ENCODE peak calls at places on chromosomes 3 and 15, in five cellular contexts. A is GM23338, J is T-helper 9 cell, W is GM19239, T is substantia nigra. L is an unnamed sample.
A peak's percentile ranks its signal among the peaks of the same experiment; 100 is the strongest.

GRCh38 chr15:85485956-85486567 is 105.7 kb downstream of the AKAP13 start:
- DNase-seq in T (peak; percentile 17), A (peak; percentile 82), W (peak; percentile 48), J (peak; percentile 35), L (no peak)

GRCh38 chr3:172461530-172462138 is 13.4 kb upstream of the GHSR start:
- DNase-seq in J (no peak), A (peak; percentile 71), T (no peak), W (peak; percentile 40), L (no peak)

GRCh38 chr15:67092726-67093125 is 27.3 kb downstream of the SMAD3 start:
- DNase-seq in T (no peak), A (no peak), W (no peak), J (no peak), L (no peak)

GRCh38 chr15:58924326-58924725 is 9.2 kb downstream of the SLTM start:
- DNase-seq in W (no peak), A (no peak), T (no peak), J (no peak), L (no peak)

GRCh38 chr3:86993704-86994103 is 2.8 kb upstream of the VGLL3 start:
- DNase-seq in W (no peak), T (no peak), A (no peak), J (no peak), L (no peak)

GRCh38 chr15:88202231-88202630 is 54.3 kb downstream of the NTRK3 start:
- DNase-seq in T (peak; percentile 33), J (no peak), A (no peak), W (no peak), L (no peak)

GRCh38 chr3:158918451-158918850 is 116.6 kb downstream of the MFSD1 start:
- DNase-seq in T (no peak), W (no peak), A (no peak), J (no peak), L (no peak)

GRCh38 chr15:90037961-90038633 is 37.0 kb downstream of the ZNF710 start:
- DNase-seq in A (no peak), J (no peak), T (no peak), W (peak; percentile 59), L (peak; percentile 55)

GRCh38 chr15:98126326-98127090 is 166.0 kb downstream of the ARRDC4 start:
- DNase-seq in W (no peak), A (no peak), T (no peak), J (no peak), L (no peak)

GRCh38 chr3:103976931-103977339 is 1389.8 kb upstream of the ALCAM start:
- DNase-seq in T (no peak), W (no peak), J (no peak), A (no peak), L (no peak)

GRCh38 chr3:108473711-108474110 is 36.7 kb downstream of the MYH15 start:
- DNase-seq in W (no peak), A (peak; percentile 40), T (no peak), J (no peak), L (no peak)

GRCh38 chr3:195750797-195751520 is 30.2 kb downstream of the MUC20 start:
- DNase-seq in J (no peak), W (no peak), A (no peak), T (no peak), L (peak; percentile 89)

GRCh38 chr3:165725296-165725695 is 111.9 kb downstream of the BCHE start:
- DNase-seq in A (no peak), W (no peak), T (no peak), J (no peak), L (no peak)

GRCh38 chr3:30688776-30689175 is 82.4 kb downstream of the TGFBR2 start:
- DNase-seq in W (no peak), J (no peak), T (no peak), A (no peak), L (no peak)

GRCh38 chr3:62122819-62123218 is 250.5 kb downstream of the FEZF2 start:
- DNase-seq in T (no peak), W (no peak), A (no peak), J (no peak), L (no peak)

GRCh38 chr3:196080997-196081833 is 675 bp downstream of the TFRC start:
- DNase-seq in J (peak; percentile 29), A (peak; percentile 69), T (peak; percentile 52), W (peak; percentile 32), L (no peak)

GRCh38 chr15:49692514-49693090 is 71.8 kb downstream of the DTWD1 start:
- DNase-seq in J (no peak), T (no peak), W (no peak), A (no peak), L (no peak)

GRCh38 chr3:54533856-54534255 is 394.0 kb downstream of the LRTM1 start:
- DNase-seq in J (no peak), W (no peak), T (no peak), A (peak; percentile 37), L (no peak)

GRCh38 chr3:147393261-147393964 is 12.9 kb downstream of the ZIC4 start:
- DNase-seq in W (no peak), T (peak; percentile 68), J (no peak), A (peak; percentile 94), L (peak; percentile 94)

GRCh38 chr3:61530355-61530754 is 31.0 kb upstream of the PTPRG start:
- DNase-seq in A (peak; percentile 85), J (no peak), T (no peak), W (no peak), L (no peak)

GRCh38 chr3:45105855-45106655 is 40.1 kb downstream of the CDCP1 start:
- DNase-seq in W (no peak), A (no peak), T (no peak), J (peak; percentile 54), L (no peak)

GRCh38 chr3:113008117-113008516 is 17.3 kb downstream of the GTPBP8 start:
- DNase-seq in T (no peak), W (no peak), A (no peak), J (no peak), L (no peak)

GRCh38 chr15:26359855-26360254 is 413.0 kb downstream of the GABRB3 start:
- DNase-seq in W (no peak), A (no peak), T (no peak), J (no peak), L (no peak)

GRCh38 chr15:70535071-70535954 is 228.0 kb downstream of the UACA start:
- DNase-seq in J (peak; percentile 42), A (no peak), W (peak; percentile 24), T (no peak), L (no peak)

GRCh38 chr3:46184469-46184868 is 23.6 kb downstream of the CCR1 start:
- DNase-seq in A (no peak), T (no peak), J (no peak), W (no peak), L (no peak)

GRCh38 chr3:137767146-137768020 is 3.3 kb downstream of the SOX14 start:
- DNase-seq in T (no peak), W (no peak), A (peak; percentile 94), J (no peak), L (peak; percentile 51)

GRCh38 chr15:37031198-37031597 is 69.2 kb downstream of the MEIS2 start:
- DNase-seq in T (no peak), W (no peak), J (no peak), A (no peak), L (no peak)

GRCh38 chr3:122758877-122759670 is 34.6 kb downstream of the HSPBAP1 start:
- DNase-seq in J (no peak), W (no peak), A (no peak), T (no peak), L (no peak)

GRCh38 chr3:29384640-29385039 is 103.8 kb downstream of the RBMS3 start:
- DNase-seq in A (peak; percentile 33), T (no peak), W (no peak), J (no peak), L (no peak)

GRCh38 chr15:41476416-41477048 is 17.1 kb upstream of the ITPKA start:
- DNase-seq in J (no peak), W (no peak), A (no peak), T (no peak), L (no peak)

GRCh38 chr3:24734019-24734418 is 239.4 kb upstream of the THRB start:
- DNase-seq in A (no peak), T (no peak), J (no peak), W (no peak), L (no peak)

GRCh38 chr3:63933459-63933858 is 21.3 kb upstream of the SCAANT1 start:
- DNase-seq in J (no peak), W (no peak), T (no peak), A (no peak), L (no peak)

GRCh38 chr15:101795455-101795854 is 7.9 kb upstream of the OR4F6 start:
- DNase-seq in J (no peak), T (no peak), W (no peak), A (no peak), L (no peak)

GRCh38 chr3:10945683-10946287 is 46.8 kb upstream of the SLC6A1 start:
- DNase-seq in A (peak; percentile 90), W (peak; percentile 73), J (peak; percentile 45), T (peak; percentile 61), L (peak; percentile 74)

GRCh38 chr3:118473343-118473742 is 561.3 kb downstream of the IGSF11 start:
- DNase-seq in J (no peak), T (no peak), W (no peak), A (no peak), L (no peak)

GRCh38 chr15:74208496-74208895 is 5.9 kb upstream of the STRA6 start:
- DNase-seq in T (no peak), J (no peak), A (peak; percentile 51), W (no peak), L (no peak)

GRCh38 chr3:48038971-48039481 is 22.8 kb upstream of the MAP4 start:
- DNase-seq in T (no peak), W (no peak), A (no peak), J (no peak), L (no peak)